ENCODE peak calls at places on chromosomes 3 and 15, in seven cellular contexts. Y is heart right ventricle, V is hepatocyte, D is astrocyte of the spinal cord, O is omental fat pad, W is endothelial cell of umbilical vein, T is PC-9. U is an unnamed sample.
A peak's percentile ranks its signal among the peaks of the same experiment; 100 is the strongest.

GRCh38 chr3:137647179-137647578 is 116.9 kb upstream of the SOX14 start:
- DNase-seq in Y (no peak), V (no peak), D (no peak), O (no peak), W (no peak), T (no peak), U (no peak)

GRCh38 chr3:14370719-14371572 is 31.5 kb upstream of the SLC6A6 start:
- DNase-seq in Y (no peak), V (no peak), D (no peak), O (no peak), W (no peak), T (no peak), U (no peak)

GRCh38 chr15:49145651-49146609 is 9.5 kb downstream of the COPS2 start:
- DNase-seq in Y (no peak), V (peak; percentile 74), D (peak; percentile 74), O (no peak), W (peak; percentile 90), T (peak; percentile 9), U (no peak)

GRCh38 chr3:179028408-179028807 is 43.2 kb downstream of the ZMAT3 start:
- DNase-seq in Y (no peak), V (no peak), D (no peak), O (no peak), W (no peak), T (no peak), U (no peak)

GRCh38 chr3:45524605-45525004 is 69.9 kb upstream of the LIMD1 start:
- DNase-seq in Y (no peak), V (no peak), D (no peak), O (no peak), W (no peak), T (no peak), U (no peak)

GRCh38 chr3:42300013-42300412 is 34.0 kb upstream of the CCK start:
- DNase-seq in Y (no peak), V (peak; percentile 66), D (peak; percentile 53), O (no peak), W (peak; percentile 38), T (peak; percentile 13), U (no peak)

GRCh38 chr3:40615110-40615915 is 90.6 kb downstream of the ZNF621 start:
- DNase-seq in Y (no peak), V (peak; percentile 22), D (no peak), O (no peak), W (no peak), T (no peak), U (no peak)

GRCh38 chr3:177041021-177041729 is 156.1 kb downstream of the TBL1XR1 start:
- DNase-seq in Y (no peak), V (no peak), D (no peak), O (no peak), W (peak; percentile 43), T (no peak), U (no peak)

GRCh38 chr3:113499081-113499480 is 15.9 kb downstream of the SPICE1 start:
- DNase-seq in Y (no peak), V (no peak), D (peak; percentile 45), O (no peak), W (no peak), T (no peak), U (no peak)

GRCh38 chr3:88189361-88189810 is 39.6 kb downstream of the C3orf38 start:
- DNase-seq in Y (no peak), V (no peak), D (no peak), O (no peak), W (no peak), T (no peak), U (no peak)

GRCh38 chr15:71124937-71125755 is 9.9 kb downstream of the THSD4 start:
- DNase-seq in Y (no peak), V (no peak), D (peak; percentile 67), O (no peak), W (peak; percentile 31), T (no peak), U (no peak)

GRCh38 chr15:70164910-70165791 is 67.4 kb upstream of the TLE3 start:
- DNase-seq in Y (no peak), V (no peak), D (no peak), O (no peak), W (no peak), T (no peak), U (no peak)

GRCh38 chr15:89723031-89723430 is 28.0 kb downstream of the MESP1 start:
- DNase-seq in Y (no peak), V (no peak), D (no peak), O (no peak), W (no peak), T (no peak), U (no peak)

GRCh38 chr3:191257286-191257685 is 58.2 kb downstream of the OSTN start:
- DNase-seq in Y (no peak), V (no peak), D (no peak), O (no peak), W (no peak), T (no peak), U (no peak)

GRCh38 chr3:42690191-42690590 is 4.9 kb downstream of the KLHL40 start:
- DNase-seq in Y (no peak), V (no peak), D (no peak), O (no peak), W (no peak), T (no peak), U (no peak)

GRCh38 chr3:184039414-184039813 is 7.9 kb downstream of the HTR3D start:
- DNase-seq in Y (no peak), V (no peak), D (no peak), O (no peak), W (no peak), T (no peak), U (no peak)

GRCh38 chr3:184040010-184040409 is 8.5 kb downstream of the HTR3D start:
- DNase-seq in Y (no peak), V (peak; percentile 25), D (no peak), O (no peak), W (peak; percentile 22), T (peak; percentile 44), U (no peak)

GRCh38 chr3:184042617-184043016 is 10.2 kb upstream of the HTR3C start:
- DNase-seq in Y (no peak), V (no peak), D (no peak), O (no peak), W (no peak), T (no peak), U (no peak)

DNA sequence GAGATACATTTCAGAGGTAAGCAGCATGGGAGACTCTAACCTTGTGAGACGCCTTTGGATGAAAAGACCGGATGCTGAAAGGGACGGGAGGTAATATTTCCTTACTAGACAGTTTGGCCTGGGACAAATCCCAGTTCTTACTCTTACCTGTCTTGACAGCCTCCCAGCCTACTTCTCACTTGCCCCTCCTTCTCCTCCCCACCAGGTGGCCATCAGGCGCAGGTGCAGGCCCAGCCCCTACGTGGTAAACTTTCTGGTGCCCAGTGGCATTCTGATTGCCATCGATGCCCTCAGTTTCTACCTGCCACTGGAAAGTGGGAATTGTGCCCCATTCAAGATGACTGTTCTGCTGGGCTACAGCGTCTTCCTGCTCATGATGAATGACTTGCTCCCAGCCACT is 6.3 kb downstream of the HTR3D start:
- DNase-seq in Y (no peak), V (no peak), D (no peak), O (no peak), W (no peak), T (no peak), U (no peak)
- TF ChIP-seq CTCF in Y (no peak), V (no peak), D (no peak), O (no peak), W (no peak), T (peak; percentile 48), U (no peak)

DNA sequence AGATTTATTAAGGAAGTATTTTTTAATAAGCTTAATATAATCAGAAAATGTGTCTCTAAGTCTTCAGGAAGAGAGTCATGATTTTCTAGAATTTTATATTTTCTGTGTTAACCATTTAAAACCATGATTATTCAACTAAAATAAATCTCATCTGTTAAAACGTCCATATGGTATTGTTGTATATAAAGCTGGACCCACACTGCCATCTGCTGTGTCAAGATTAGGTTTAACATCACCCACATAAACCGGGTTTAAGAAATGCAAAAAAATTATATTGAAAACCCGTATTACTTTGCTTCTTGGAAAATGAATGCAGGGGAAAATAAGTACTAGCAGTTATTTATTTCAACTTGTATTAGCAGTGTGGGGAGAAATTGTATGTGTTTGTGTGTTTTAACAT is 9.5 kb upstream of the CCDC66 start:
- DNase-seq in Y (no peak), V (peak; percentile 9), D (no peak), O (no peak), W (peak; percentile 12), T (no peak), U (no peak)
- TF ChIP-seq CTCF in Y (no peak), V (peak; percentile 48), D (no peak), O (no peak), W (no peak), T (peak; percentile 34), U (no peak)

DNA sequence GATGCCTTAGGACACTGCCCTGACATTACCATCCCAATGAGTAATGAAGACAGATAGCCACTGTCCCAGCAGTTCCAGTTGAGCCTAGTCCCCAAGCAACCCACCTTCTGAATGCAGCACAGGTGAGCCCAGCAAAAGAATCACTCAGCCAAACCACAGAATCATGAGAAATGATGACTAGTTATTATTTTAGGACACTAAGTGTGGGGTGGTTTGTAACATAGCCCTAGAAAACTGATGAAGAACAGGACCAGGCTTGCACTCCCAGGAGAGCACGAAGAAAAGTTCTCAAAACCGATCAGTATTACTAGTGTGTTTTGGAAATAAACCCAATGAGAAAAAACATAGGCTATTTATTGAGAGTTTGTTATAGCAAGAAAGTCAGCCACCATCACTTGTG is 129.6 kb upstream of the CNTN6 start:
- DNase-seq in Y (no peak), V (no peak), D (no peak), O (no peak), W (no peak), T (no peak), U (no peak)
- TF ChIP-seq CTCF in Y (no peak), V (no peak), D (no peak), O (no peak), W (no peak), T (no peak), U (no peak)

GRCh38 chr15:59501531-59502113 is 63.6 kb downstream of the FAM81A start:
- DNase-seq in Y (no peak), V (peak; percentile 65), D (peak; percentile 47), O (no peak), W (peak; percentile 72), T (peak; percentile 48), U (no peak)
- TF ChIP-seq CTCF in Y (peak; percentile 63), V (peak; percentile 59), D (peak; percentile 73), O (no peak), W (peak; percentile 66), T (peak; percentile 82), U (peak; percentile 24)

DNA sequence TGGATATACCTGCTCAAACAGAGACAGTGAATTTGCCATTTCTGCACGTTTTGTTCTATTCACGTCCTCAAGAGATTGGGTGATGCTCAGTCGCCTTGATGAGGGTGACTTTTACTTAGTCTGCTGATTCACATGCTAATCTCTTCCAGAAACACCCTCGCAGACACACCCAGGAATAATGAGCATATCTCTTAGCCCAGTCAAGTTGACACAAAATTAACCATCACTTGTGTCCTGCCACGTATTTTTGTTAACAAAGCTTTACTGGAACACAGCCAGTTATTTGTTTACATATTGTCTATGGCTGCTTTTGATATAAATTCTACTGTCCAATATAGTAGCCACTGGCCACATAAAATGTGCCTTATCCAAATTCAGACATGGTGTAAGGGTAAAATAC is 218.3 kb downstream of the FHIT start:
- DNase-seq in Y (no peak), V (no peak), D (no peak), O (no peak), W (no peak), T (no peak), U (no peak)
- TF ChIP-seq CTCF in Y (no peak), V (no peak), D (no peak), O (no peak), W (no peak), T (no peak), U (no peak)

GRCh38 chr3:21697707-21698106 is 53.3 kb downstream of the ZNF385D start:
- DNase-seq in Y (no peak), V (no peak), D (no peak), O (no peak), W (no peak), T (no peak), U (no peak)

GRCh38 chr3:21694506-21694905 is 56.5 kb downstream of the ZNF385D start:
- DNase-seq in Y (no peak), V (no peak), D (no peak), O (no peak), W (no peak), T (no peak), U (no peak)
- TF ChIP-seq CTCF in Y (no peak), V (no peak), D (no peak), O (no peak), W (no peak), T (no peak), U (no peak)